ENCODE peak calls at places on chromosomes 5 and 9, in seven cellular contexts. One of them, this sample, is unnamed.

GRCh38 chr5:56829137-56829536 is 13.8 kb downstream of the MAP3K1 start:
- DNase-seq in Panc1: no peak
- DNase-seq in mammary epithelial cell: peak; percentile 17
- DNase-seq in upper lobe of left lung: no peak
- DNase-seq in stomach: no peak
- DNase-seq in GM23338: no peak
- DNase-seq in HCT116: peak; percentile 81
- DNase-seq in this sample: no peak

GRCh38 chr9:90306118-90306517 is 336.5 kb downstream of the DIRAS2 start:
- DNase-seq in Panc1: no peak
- DNase-seq in mammary epithelial cell: no peak
- DNase-seq in upper lobe of left lung: peak; percentile 55
- DNase-seq in stomach: no peak
- DNase-seq in GM23338: no peak
- DNase-seq in HCT116: no peak
- DNase-seq in this sample: no peak

GRCh38 chr5:6143523-6143922 is 234.8 kb downstream of the MED10 start:
- DNase-seq in Panc1: no peak
- DNase-seq in mammary epithelial cell: no peak
- DNase-seq in upper lobe of left lung: no peak
- DNase-seq in stomach: no peak
- DNase-seq in GM23338: peak; percentile 39
- DNase-seq in HCT116: no peak
- DNase-seq in this sample: no peak

GRCh38 chr9:123049589-123050222 is 16.2 kb downstream of the GPR21 start:
- DNase-seq in Panc1: no peak
- DNase-seq in mammary epithelial cell: no peak
- DNase-seq in upper lobe of left lung: no peak
- DNase-seq in stomach: peak; percentile 36
- DNase-seq in GM23338: no peak
- DNase-seq in HCT116: no peak
- DNase-seq in this sample: peak; percentile 49

GRCh38 chr5:92927291-92927778 is 653.7 kb downstream of the NR2F1-AS1 start:
- DNase-seq in Panc1: peak; percentile 76
- DNase-seq in mammary epithelial cell: peak; percentile 33
- DNase-seq in upper lobe of left lung: no peak
- DNase-seq in stomach: no peak
- DNase-seq in GM23338: no peak
- DNase-seq in HCT116: peak; percentile 72
- DNase-seq in this sample: no peak

GRCh38 chr5:89276566-89277305 is 393.8 kb upstream of the MEF2C start:
- DNase-seq in Panc1: no peak
- DNase-seq in mammary epithelial cell: peak; percentile 83
- DNase-seq in upper lobe of left lung: no peak
- DNase-seq in stomach: no peak
- DNase-seq in GM23338: no peak
- DNase-seq in HCT116: no peak
- DNase-seq in this sample: peak; percentile 56

GRCh38 chr5:154238776-154239481 is 48.4 kb downstream of the GALNT10 start:
- DNase-seq in Panc1: no peak
- DNase-seq in mammary epithelial cell: no peak
- DNase-seq in upper lobe of left lung: no peak
- DNase-seq in stomach: no peak
- DNase-seq in GM23338: peak; percentile 33
- DNase-seq in HCT116: no peak
- DNase-seq in this sample: no peak

GRCh38 chr5:142012186-142012785 is 541 bp downstream of the GNPDA1 start:
- DNase-seq in Panc1: no peak
- DNase-seq in mammary epithelial cell: peak; percentile 27
- DNase-seq in upper lobe of left lung: peak; percentile 30
- DNase-seq in stomach: peak; percentile 43
- DNase-seq in GM23338: peak; percentile 81
- DNase-seq in HCT116: peak; percentile 48
- DNase-seq in this sample: peak; percentile 55

GRCh38 chr5:134446938-134447337 is 35.3 kb upstream of the CDKN2AIPNL start:
- DNase-seq in Panc1: no peak
- DNase-seq in mammary epithelial cell: no peak
- DNase-seq in upper lobe of left lung: no peak
- DNase-seq in stomach: no peak
- DNase-seq in GM23338: peak; percentile 43
- DNase-seq in HCT116: no peak
- DNase-seq in this sample: no peak

GRCh38 chr5:83475540-83476469 is 4.3 kb downstream of the VCAN start:
- DNase-seq in Panc1: no peak
- DNase-seq in mammary epithelial cell: peak; percentile 73
- DNase-seq in upper lobe of left lung: no peak
- DNase-seq in stomach: no peak
- DNase-seq in GM23338: peak; percentile 65
- DNase-seq in HCT116: no peak
- DNase-seq in this sample: peak; percentile 93

GRCh38 chr9:127979333-127980055 is 1.3 kb downstream of the EEIG1 start:
- DNase-seq in Panc1: no peak
- DNase-seq in mammary epithelial cell: peak; percentile 55
- DNase-seq in upper lobe of left lung: peak; percentile 89
- DNase-seq in stomach: peak; percentile 54
- DNase-seq in GM23338: peak; percentile 84
- DNase-seq in HCT116: no peak
- DNase-seq in this sample: peak; percentile 33

GRCh38 chr9:134564431-134565170 is 77.0 kb upstream of the COL5A1 start:
- DNase-seq in Panc1: no peak
- DNase-seq in mammary epithelial cell: no peak
- DNase-seq in upper lobe of left lung: no peak
- DNase-seq in stomach: peak; percentile 5
- DNase-seq in GM23338: no peak
- DNase-seq in HCT116: no peak
- DNase-seq in this sample: peak; percentile 78

GRCh38 chr9:89427621-89428221 is 70.2 kb downstream of the SEMA4D start:
- DNase-seq in Panc1: no peak
- DNase-seq in mammary epithelial cell: no peak
- DNase-seq in upper lobe of left lung: no peak
- DNase-seq in stomach: no peak
- DNase-seq in GM23338: no peak
- DNase-seq in HCT116: no peak
- DNase-seq in this sample: no peak

GRCh38 chr5:93096561-93096960 is 484.5 kb downstream of the NR2F1-AS1 start:
- DNase-seq in Panc1: no peak
- DNase-seq in mammary epithelial cell: no peak
- DNase-seq in upper lobe of left lung: no peak
- DNase-seq in stomach: no peak
- DNase-seq in GM23338: no peak
- DNase-seq in HCT116: no peak
- DNase-seq in this sample: no peak

GRCh38 chr9:131198316-131198715 is 72.9 kb downstream of the NUP214 start:
- DNase-seq in Panc1: no peak
- DNase-seq in mammary epithelial cell: no peak
- DNase-seq in upper lobe of left lung: peak; percentile 44
- DNase-seq in stomach: no peak
- DNase-seq in GM23338: no peak
- DNase-seq in HCT116: no peak
- DNase-seq in this sample: no peak

GRCh38 chr5:61467766-61468482 is 135.9 kb downstream of the ZSWIM6 start:
- DNase-seq in Panc1: no peak
- DNase-seq in mammary epithelial cell: peak; percentile 18
- DNase-seq in upper lobe of left lung: no peak
- DNase-seq in stomach: no peak
- DNase-seq in GM23338: no peak
- DNase-seq in HCT116: no peak
- DNase-seq in this sample: peak; percentile 56

GRCh38 chr5:133510634-133511262 is 101.6 kb downstream of the FSTL4 start:
- DNase-seq in Panc1: no peak
- DNase-seq in mammary epithelial cell: no peak
- DNase-seq in upper lobe of left lung: no peak
- DNase-seq in stomach: no peak
- DNase-seq in GM23338: no peak
- DNase-seq in HCT116: no peak
- DNase-seq in this sample: no peak

GRCh38 chr5:150523472-150524350 is 15.8 kb downstream of the NDST1 start:
- DNase-seq in Panc1: peak; percentile 41
- DNase-seq in mammary epithelial cell: peak; percentile 39
- DNase-seq in upper lobe of left lung: no peak
- DNase-seq in stomach: peak; percentile 40
- DNase-seq in GM23338: peak; percentile 84
- DNase-seq in HCT116: peak; percentile 50
- DNase-seq in this sample: peak; percentile 90

GRCh38 chr9:37290881-37291485 is 131.5 kb upstream of the GRHPR start:
- DNase-seq in Panc1: peak; percentile 67
- DNase-seq in mammary epithelial cell: peak; percentile 75
- DNase-seq in upper lobe of left lung: no peak
- DNase-seq in stomach: no peak
- DNase-seq in GM23338: no peak
- DNase-seq in HCT116: peak; percentile 21
- DNase-seq in this sample: peak; percentile 93

GRCh38 chr9:37289631-37290030 is 132.9 kb upstream of the GRHPR start:
- DNase-seq in Panc1: no peak
- DNase-seq in mammary epithelial cell: no peak
- DNase-seq in upper lobe of left lung: no peak
- DNase-seq in stomach: no peak
- DNase-seq in GM23338: no peak
- DNase-seq in HCT116: no peak
- DNase-seq in this sample: no peak

GRCh38 chr9:37287317-37287716 is 135.2 kb upstream of the GRHPR start:
- DNase-seq in Panc1: no peak
- DNase-seq in mammary epithelial cell: no peak
- DNase-seq in upper lobe of left lung: no peak
- DNase-seq in stomach: no peak
- DNase-seq in GM23338: no peak
- DNase-seq in HCT116: no peak
- DNase-seq in this sample: no peak

GRCh38 chr9:37292896-37293295 is 129.6 kb upstream of the GRHPR start:
- DNase-seq in Panc1: no peak
- DNase-seq in mammary epithelial cell: no peak
- DNase-seq in upper lobe of left lung: no peak
- DNase-seq in stomach: no peak
- DNase-seq in GM23338: no peak
- DNase-seq in HCT116: no peak
- DNase-seq in this sample: no peak

GRCh38 chr9:37290366-37290765 is 132.1 kb upstream of the GRHPR start:
- DNase-seq in Panc1: no peak
- DNase-seq in mammary epithelial cell: no peak
- DNase-seq in upper lobe of left lung: no peak
- DNase-seq in stomach: no peak
- DNase-seq in GM23338: no peak
- DNase-seq in HCT116: no peak
- DNase-seq in this sample: no peak
- H3K4me3 ChIP-seq in Panc1: no peak overlapping the region
- H3K4me3 ChIP-seq in mammary epithelial cell: no peak overlapping the region
- H3K4me3 ChIP-seq in upper lobe of left lung: no peak overlapping the region
- H3K4me3 ChIP-seq in stomach: no peak overlapping the region
- H3K4me3 ChIP-seq in GM23338: no peak overlapping the region
- H3K4me3 ChIP-seq in HCT116: no peak overlapping the region
- H3K4me3 ChIP-seq in this sample: no peak overlapping the region

DNA sequence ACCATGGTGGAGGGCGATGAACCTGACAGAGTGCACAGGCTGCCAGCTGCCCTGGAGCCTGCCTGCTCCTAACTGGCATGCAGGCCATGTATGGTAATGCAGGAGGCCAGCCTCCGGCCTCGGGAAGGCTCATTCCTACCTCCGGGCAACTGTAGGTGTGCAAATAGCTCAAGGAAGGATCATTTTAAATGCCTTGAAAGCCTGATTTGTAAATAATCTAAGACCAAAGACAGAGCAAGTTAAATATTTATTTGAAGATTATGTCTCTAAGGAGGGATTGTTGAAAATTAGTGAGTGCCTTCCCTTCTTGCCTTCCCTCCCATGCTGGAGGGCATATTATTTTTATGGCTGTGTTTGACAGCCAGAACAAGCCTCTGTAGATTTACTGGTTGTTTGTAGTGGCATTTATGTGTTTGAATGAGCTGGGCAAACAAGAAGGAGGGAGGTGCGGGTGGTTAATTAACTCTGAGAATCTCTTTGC is 285.7 kb upstream of the TUT7 start:
- DNase-seq in Panc1: no peak
- DNase-seq in mammary epithelial cell: no peak
- DNase-seq in upper lobe of left lung: peak; percentile 17
- DNase-seq in stomach: peak; percentile 34
- DNase-seq in GM23338: peak; percentile 29
- DNase-seq in HCT116: no peak
- DNase-seq in this sample: no peak
- TF ChIP-seq CTCF in Panc1: no peak
- TF ChIP-seq CTCF in mammary epithelial cell: peak; percentile 2
- TF ChIP-seq CTCF in upper lobe of left lung: no peak
- TF ChIP-seq CTCF in stomach: no peak
- TF ChIP-seq CTCF in GM23338: peak; percentile 19
- TF ChIP-seq CTCF in HCT116: no peak
- TF ChIP-seq CTCF in this sample: peak; percentile 19

GRCh38 chr9:115862021-115862420 is 291.6 kb upstream of the PAPPA start:
- DNase-seq in Panc1: no peak
- DNase-seq in mammary epithelial cell: no peak
- DNase-seq in upper lobe of left lung: no peak
- DNase-seq in stomach: no peak
- DNase-seq in GM23338: no peak
- DNase-seq in HCT116: no peak
- DNase-seq in this sample: no peak
- H3K4me3 ChIP-seq in Panc1: no peak overlapping the region
- H3K4me3 ChIP-seq in mammary epithelial cell: no peak overlapping the region
- H3K4me3 ChIP-seq in upper lobe of left lung: no peak overlapping the region
- H3K4me3 ChIP-seq in stomach: no peak overlapping the region
- H3K4me3 ChIP-seq in GM23338: no peak overlapping the region
- H3K4me3 ChIP-seq in HCT116: no peak overlapping the region
- H3K4me3 ChIP-seq in this sample: no peak overlapping the region

DNA sequence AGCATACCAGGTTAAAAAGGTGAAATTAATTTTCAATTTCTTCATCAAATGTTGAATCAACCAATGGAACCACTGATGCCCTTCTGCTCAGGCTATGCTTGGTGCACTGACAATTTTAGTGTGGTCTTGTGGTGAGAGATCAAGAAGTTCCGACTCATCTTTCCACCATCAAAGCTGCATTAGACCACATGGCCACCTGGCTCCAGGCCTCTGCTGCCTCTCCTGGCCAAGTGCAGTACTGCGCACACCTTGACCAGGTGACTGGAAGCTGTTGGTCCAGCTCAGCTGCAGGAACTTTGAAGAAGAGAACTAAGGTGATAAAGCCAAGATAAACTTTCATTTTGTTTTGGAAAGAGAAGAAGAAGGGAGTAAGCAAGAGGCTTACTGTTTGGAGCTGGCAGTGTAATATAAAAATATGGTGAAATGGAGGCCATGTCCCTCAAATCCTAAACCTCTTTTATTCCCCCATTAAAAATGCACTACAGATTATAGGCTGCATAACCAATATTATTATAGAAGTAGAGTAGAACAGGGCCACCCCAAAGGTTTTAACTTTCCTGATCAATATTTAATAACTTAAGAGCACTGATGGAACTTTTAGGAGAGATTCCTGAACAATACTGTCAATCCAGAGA is 315.5 kb upstream of the C9orf72 start:
- DNase-seq in Panc1: peak; percentile 22
- DNase-seq in mammary epithelial cell: peak; percentile 35
- DNase-seq in upper lobe of left lung: peak; percentile 13
- DNase-seq in stomach: peak; percentile 25
- DNase-seq in GM23338: peak; percentile 67
- DNase-seq in HCT116: peak; percentile 7
- DNase-seq in this sample: peak; percentile 14
- TF ChIP-seq CTCF in Panc1: peak; percentile 73
- TF ChIP-seq CTCF in mammary epithelial cell: peak; percentile 98
- TF ChIP-seq CTCF in upper lobe of left lung: peak; percentile 17
- TF ChIP-seq CTCF in stomach: peak; percentile 23
- TF ChIP-seq CTCF in GM23338: peak; percentile 83
- TF ChIP-seq CTCF in HCT116: no peak
- TF ChIP-seq CTCF in this sample: peak; percentile 80

GRCh38 chr9:94533601-94534000 is 21.3 kb upstream of the PCAT7 start:
- DNase-seq in Panc1: no peak
- DNase-seq in mammary epithelial cell: no peak
- DNase-seq in upper lobe of left lung: no peak
- DNase-seq in stomach: no peak
- DNase-seq in GM23338: no peak
- DNase-seq in HCT116: no peak
- DNase-seq in this sample: no peak
- H3K4me3 ChIP-seq in Panc1: no peak overlapping the region
- H3K4me3 ChIP-seq in mammary epithelial cell: no peak overlapping the region
- H3K4me3 ChIP-seq in upper lobe of left lung: no peak overlapping the region
- H3K4me3 ChIP-seq in stomach: no peak overlapping the region
- H3K4me3 ChIP-seq in GM23338: no peak overlapping the region
- H3K4me3 ChIP-seq in HCT116: no peak overlapping the region
- H3K4me3 ChIP-seq in this sample: no peak overlapping the region